ENCODE peak calls at places on chromosome 21, in four cellular contexts. Q is WTC11, G is K562, R is HepG2. B is an unnamed sample.
A peak's percentile ranks its signal among the peaks of the same experiment; 100 is the strongest.

GRCh38 chr21:42306366-42307035 is 8.7 kb downstream of the TFF3 start:
- DNase-seq in Q (no peak), G (no peak), R (no peak), B (no peak)

GRCh38 chr21:37367301-37367757 is 756 bp downstream of the DYRK1A start:
- DNase-seq in Q (no peak), G (no peak), R (no peak), B (no peak)

GRCh38 chr21:32249551-32250280 is 29.1 kb downstream of the MIS18A start:
- DNase-seq in Q (no peak), G (no peak), R (no peak), B (no peak)

GRCh38 chr21:43317254-43317748 is 109.6 kb downstream of the SIK1 start:
- DNase-seq in Q (no peak), G (no peak), R (no peak), B (no peak)

GRCh38 chr21:19256934-19257660 is 853.5 kb upstream of the TMPRSS15 start:
- DNase-seq in Q (no peak), G (no peak), R (no peak), B (no peak)

GRCh38 chr21:14711287-14711686 is 165.2 kb upstream of the SAMSN1 start:
- DNase-seq in Q (no peak), G (no peak), R (no peak), B (no peak)

GRCh38 chr21:42461881-42462877 is 33.8 kb downstream of the RSPH1 start:
- DNase-seq in Q (no peak), G (no peak), R (no peak), B (no peak)

GRCh38 chr21:15076730-15077129 is 11.9 kb upstream of the NRIP1 start:
- DNase-seq in Q (no peak), G (no peak), R (no peak), B (no peak)

GRCh38 chr21:39601194-39601940 is 11.4 kb upstream of the B3GALT5 start:
- DNase-seq in Q (no peak), G (no peak), R (no peak), B (no peak)

GRCh38 chr21:40404319-40404906 is 442.5 kb downstream of the DSCAM start:
- DNase-seq in Q (no peak), G (no peak), R (no peak), B (no peak)

GRCh38 chr21:41778974-41779600 is 12.2 kb upstream of the RIPK4 start:
- DNase-seq in Q (peak; percentile 51), G (peak; percentile 51), R (peak; percentile 62), B (no peak)

GRCh38 chr21:19507682-19508260 is 1104.2 kb upstream of the TMPRSS15 start:
- DNase-seq in Q (no peak), G (peak; percentile 22), R (no peak), B (no peak)

GRCh38 chr21:42651515-42652401 is 1.7 kb upstream of the PDE9A start:
- DNase-seq in Q (no peak), G (no peak), R (no peak), B (no peak)

GRCh38 chr21:38984982-38985422 is 179.3 kb downstream of the ETS2 start:
- DNase-seq in Q (no peak), G (no peak), R (no peak), B (no peak)

GRCh38 chr21:21003701-21004100 is 5.5 kb downstream of the NCAM2 start:
- DNase-seq in Q (peak; percentile 24), G (peak; percentile 47), R (peak; percentile 29), B (no peak)

GRCh38 chr21:42777757-42778344 is 101.5 kb downstream of the WDR4 start:
- DNase-seq in Q (no peak), G (no peak), R (no peak), B (peak; percentile 8)

GRCh38 chr21:37119421-37120218 is 46.6 kb downstream of the TTC3 start:
- DNase-seq in Q (peak; percentile 37), G (no peak), R (peak; percentile 12), B (no peak)

GRCh38 chr21:43191521-43191920 is 22.7 kb downstream of the CRYAA start:
- DNase-seq in Q (peak; percentile 4), G (no peak), R (no peak), B (no peak)

GRCh38 chr21:41204736-41205135 is 36.8 kb downstream of the BACE2 start:
- DNase-seq in Q (no peak), G (no peak), R (no peak), B (no peak)

GRCh38 chr21:42424848-42425602 is 21.3 kb downstream of the UBASH3A start:
- DNase-seq in Q (no peak), G (no peak), R (no peak), B (no peak)

GRCh38 chr21:38075833-38076567 is 159.7 kb upstream of the KCNJ6 start:
- DNase-seq in Q (no peak), G (no peak), R (no peak), B (no peak)

GRCh38 chr21:43864806-43865470 is at the start of gene AGPAT3:
- DNase-seq in Q (no peak), G (peak; percentile 92), R (no peak), B (no peak)

GRCh38 chr21:40074710-40075109 is 207.5 kb downstream of the PCP4 start:
- DNase-seq in Q (no peak), G (no peak), R (no peak), B (no peak)

GRCh38 chr21:37878946-37879660 is 37.2 kb downstream of the KCNJ6 start:
- DNase-seq in Q (no peak), G (peak; percentile 34), R (no peak), B (no peak)

GRCh38 chr21:41369105-41369914 is 7.5 kb downstream of the MX2 start:
- DNase-seq in Q (peak; percentile 64), G (no peak), R (peak; percentile 40), B (peak; percentile 42)

GRCh38 chr21:33794586-33794985 is 121.0 kb downstream of the ATP5PO start:
- DNase-seq in Q (no peak), G (no peak), R (no peak), B (no peak)

GRCh38 chr21:26719750-26720149 is 125.5 kb downstream of the ADAMTS1 start:
- DNase-seq in Q (no peak), G (no peak), R (no peak), B (no peak)

GRCh38 chr21:15839026-15839425 is 109.2 kb downstream of the USP25 start:
- DNase-seq in Q (no peak), G (no peak), R (no peak), B (no peak)

GRCh38 chr21:45981641-45982255 is at the start of gene COL6A1:
- DNase-seq in Q (peak; percentile 58), G (peak; percentile 90), R (no peak), B (no peak)

GRCh38 chr21:45982758-45983731 is 1.5 kb downstream of the COL6A1 start:
- DNase-seq in Q (peak; percentile 42), G (no peak), R (no peak), B (no peak)

GRCh38 chr21:45980697-45981096 is 873 bp upstream of the COL6A1 start:
- DNase-seq in Q (no peak), G (no peak), R (no peak), B (no peak)

GRCh38 chr21:45981154-45981606 is 390 bp upstream of the COL6A1 start:
- DNase-seq in Q (peak; percentile 79), G (peak; percentile 94), R (peak; percentile 47), B (no peak)

DNA sequence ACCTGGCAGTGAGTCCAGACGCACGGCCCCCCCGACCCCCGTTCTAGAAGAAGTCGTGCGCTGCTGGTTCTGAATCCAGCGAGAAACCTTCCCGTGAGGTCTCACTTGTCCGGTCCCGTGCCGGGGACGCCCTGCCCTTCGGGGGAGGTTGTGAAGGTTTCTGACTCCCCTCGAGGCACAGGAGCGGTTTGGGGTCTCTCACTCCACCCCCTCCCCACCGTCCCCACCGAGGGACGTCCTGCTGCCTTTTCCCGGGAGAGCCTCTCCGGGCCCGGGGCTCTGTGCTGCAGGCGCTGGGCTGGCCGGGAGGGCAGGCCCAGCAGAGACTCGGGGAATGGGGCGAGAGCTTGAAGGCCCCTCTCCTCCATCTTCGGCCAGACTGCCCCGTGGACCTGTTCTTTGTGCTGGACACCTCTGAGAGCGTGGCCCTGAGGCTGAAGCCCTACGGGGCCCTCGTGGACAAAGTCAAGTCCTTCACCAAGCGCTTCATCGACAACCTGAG is 737 bp downstream of the COL6A1 start:
- DNase-seq in Q (peak; percentile 35), G (no peak), R (no peak), B (no peak)
- TF ChIP-seq CREB1 in Q (no peak), G (no peak), R (no peak), B (no peak)

GRCh38 chr21:45309541-45310381 is 22.1 kb upstream of the POFUT2 start:
- DNase-seq in Q (peak; percentile 6), G (no peak), R (no peak), B (no peak)

GRCh38 chr21:45306832-45307571 is 19.3 kb upstream of the POFUT2 start:
- DNase-seq in Q (peak; percentile 9), G (peak; percentile 73), R (peak; percentile 75), B (no peak)

GRCh38 chr21:45308211-45309068 is 20.7 kb upstream of the POFUT2 start:
- DNase-seq in Q (peak; percentile 11), G (no peak), R (peak; percentile 87), B (no peak)

GRCh38 chr21:45310446-45310845 is 22.8 kb upstream of the POFUT2 start:
- DNase-seq in Q (peak; percentile 6), G (no peak), R (no peak), B (no peak)

DNA sequence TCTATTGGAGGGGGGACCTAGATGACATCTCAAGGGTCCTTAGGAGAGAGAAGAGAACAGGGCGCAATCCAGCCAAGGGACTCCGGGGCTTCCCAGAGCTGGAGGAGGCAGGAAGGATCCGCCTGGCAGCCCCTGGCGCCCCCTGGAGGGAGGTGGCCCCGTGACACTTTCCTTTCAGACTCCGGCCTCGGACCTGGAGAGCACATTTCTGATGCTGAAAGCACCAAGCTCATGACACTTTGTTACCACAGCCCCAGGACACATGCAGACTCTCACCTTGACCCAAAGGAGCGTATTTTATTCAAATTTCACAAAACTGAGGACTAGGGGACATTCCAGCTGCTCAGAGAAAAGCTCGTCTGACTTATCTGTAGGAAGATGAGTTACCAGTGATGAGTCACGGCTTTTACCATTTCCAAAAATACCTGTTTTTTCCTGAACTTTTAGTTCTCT is 21.4 kb upstream of the POFUT2 start:
- DNase-seq in Q (peak; percentile 89), G (peak; percentile 80), R (peak; percentile 69), B (no peak)
- TF ChIP-seq CREM in Q (no peak), G (peak; percentile 50), R (no peak), B (no peak)

DNA sequence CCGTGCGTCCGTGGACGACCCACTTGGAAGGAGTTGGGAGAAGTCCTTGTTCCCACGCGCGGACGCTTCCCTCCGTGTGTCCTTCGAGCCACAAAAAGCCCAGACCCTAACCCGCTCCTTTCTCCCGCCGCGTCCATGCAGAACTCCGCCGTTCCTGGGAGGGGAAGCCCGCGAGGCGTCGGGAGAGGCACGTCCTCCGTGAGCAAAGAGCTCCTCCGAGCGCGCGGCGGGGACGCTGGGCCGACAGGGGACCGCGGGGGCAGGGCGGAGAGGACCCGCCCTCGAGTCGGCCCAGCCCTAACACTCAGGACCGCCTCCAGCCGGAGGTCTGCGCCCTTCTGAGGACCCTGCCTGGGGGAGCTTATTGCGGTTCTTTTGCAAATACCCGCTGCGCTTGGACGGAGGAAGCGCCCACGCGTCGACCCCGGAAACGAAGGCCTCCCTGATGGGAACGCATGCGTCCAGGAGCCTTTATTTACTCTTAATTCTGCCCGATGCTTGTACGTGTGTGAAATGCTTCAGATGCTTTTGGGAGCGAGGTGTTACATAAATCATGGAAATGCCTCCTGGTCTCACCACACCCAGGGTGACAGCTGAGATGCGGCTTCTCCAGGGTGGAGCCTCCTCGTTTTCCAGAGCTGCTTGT is 32.4 kb downstream of the PRMT2 start:
- DNase-seq in Q (peak; percentile 57), G (no peak), R (peak; percentile 14), B (no peak)
- TF ChIP-seq CREB1 in Q (no peak), G (no peak), R (no peak), B (no peak)

GRCh38 chr21:44892536-44893277 is 19.2 kb upstream of the PTTG1IP start:
- DNase-seq in Q (peak; percentile 83), G (peak; percentile 81), R (no peak), B (no peak)
- TF ChIP-seq CREM in Q (no peak), G (peak; percentile 45), R (no peak), B (no peak)

B was measured in GM12878.